ENCODE peak calls at places on chromosomes 6 and 20, in eight cellular contexts. B is endothelial cell of umbilical vein; P is mucosa of descending colon; O is nucleus accumbens; E is natural killer cell treated with Interleukin-12 subunit alpha and Interleukin-12 subunit beta and Interleukin-15 and Interleukin-18, amount 100 ng/mL, for 72 hours; G is mucosa of gallbladder; I is NCI-H187; R is T-helper 22 cell. N is an unnamed sample.

GRCh38 chr20:33328157-33328556 is 45.1 kb downstream of the BPIFB1 start:
- DNase-seq in B (no peak), P (no peak), O (no peak), E (no peak), G (no peak), I (no peak), R (no peak), N (no peak)

GRCh38 chr20:46681032-46681854 is 8.0 kb downstream of the TP53RK start:
- DNase-seq in B (peak; percentile 52), P (no peak), O (peak; percentile 38), E (no peak), G (peak; percentile 75), I (no peak), R (peak; percentile 17), N (peak; percentile 56)

GRCh38 chr6:127832381-127832780 is 68.5 kb downstream of the THEMIS start:
- DNase-seq in B (no peak), P (no peak), O (no peak), E (no peak), G (no peak), I (no peak), R (no peak), N (no peak)

GRCh38 chr6:25122001-25122400 is 157.2 kb upstream of the CARMIL1 start:
- DNase-seq in B (peak; percentile 84), P (no peak), O (no peak), E (no peak), G (no peak), I (no peak), R (no peak), N (peak; percentile 49)

GRCh38 chr6:1526689-1527088 is 83.0 kb upstream of the FOXC1 start:
- DNase-seq in B (no peak), P (no peak), O (peak; percentile 47), E (no peak), G (no peak), I (no peak), R (no peak), N (peak; percentile 55)

GRCh38 chr20:1617055-1617454 is 2.8 kb downstream of the SIRPB1 start:
- DNase-seq in B (peak; percentile 94), P (no peak), O (no peak), E (no peak), G (no peak), I (no peak), R (no peak), N (peak; percentile 47)

GRCh38 chr6:55543633-55544309 is 35.2 kb downstream of the HMGCLL1 start:
- DNase-seq in B (no peak), P (no peak), O (no peak), E (no peak), G (no peak), I (no peak), R (no peak), N (no peak)

GRCh38 chr6:158769228-158769627 is 49.9 kb downstream of the EZR start:
- DNase-seq in B (no peak), P (no peak), O (no peak), E (no peak), G (no peak), I (peak; percentile 40), R (no peak), N (no peak)

GRCh38 chr6:157570752-157571151 is 189.8 kb downstream of the ZDHHC14 start:
- DNase-seq in B (no peak), P (no peak), O (no peak), E (no peak), G (no peak), I (no peak), R (no peak), N (no peak)

GRCh38 chr20:62662422-62662821 is 20.1 kb downstream of the SLCO4A1 start:
- DNase-seq in B (no peak), P (no peak), O (no peak), E (no peak), G (no peak), I (no peak), R (no peak), N (peak; percentile 87)

N was measured in fibroblast of the aortic adventitia.